ENCODE peak calls at places on chromosomes 6 and 20, in six cellular contexts. V is neuronal stem cell, Y is H1, M is mesenchymal stem cell, J is mesendoderm, C is trophoblast cell. X is an unnamed sample. For H3K36me3, the result is how much of the 10 kb centered on the place peaks cover.

GRCh38 chr20:437787-438486 is 24.4 kb downstream of the TBC1D20 start:
- DNase-seq in C (no peak), M (no peak), V (no peak), Y (no peak), J (no peak), X (no peak)

GRCh38 chr20:21901470-21902275 is 196.2 kb downstream of the PAX1 start:
- DNase-seq in C (no peak), J (no peak), Y (no peak), V (no peak), M (no peak), X (no peak)

GRCh38 chr20:5865604-5866003 is 84.7 kb downstream of the TRMT6 start:
- DNase-seq in Y (no peak), M (no peak), J (no peak), V (no peak), C (no peak), X (no peak)

GRCh38 chr6:40930555-40930954 is 108.5 kb downstream of the UNC5CL start:
- DNase-seq in Y (no peak), M (peak), C (no peak), V (no peak), J (peak), X (peak)

GRCh38 chr6:135236732-135237131 is 55.6 kb downstream of the MYB start:
- DNase-seq in C (no peak), J (peak), V (no peak), Y (no peak), M (no peak), X (no peak)

GRCh38 chr20:57400821-57401564 is 9.8 kb downstream of the RBM38 start:
- DNase-seq in V (no peak), M (no peak), Y (no peak), C (no peak), J (no peak), X (no peak)

GRCh38 chr20:61903575-61904340 is 161.9 kb downstream of the TAF4 start:
- DNase-seq in Y (no peak), M (no peak), V (no peak), C (no peak), J (no peak), X (no peak)

GRCh38 chr20:5545381-5545941 is 204.7 kb upstream of the SHLD1 start:
- DNase-seq in Y (no peak), M (no peak), C (no peak), J (no peak), V (no peak), X (no peak)

GRCh38 chr6:12097791-12098190 is 85.7 kb downstream of the HIVEP1 start:
- DNase-seq in C (no peak), M (no peak), V (no peak), Y (no peak), J (no peak), X (peak)

GRCh38 chr6:107894821-107895396 is 63.1 kb downstream of the SEC63 start:
- DNase-seq in M (no peak), V (no peak), J (no peak), Y (no peak), C (no peak), X (no peak)

GRCh38 chr20:8874437-8874836 is 194.4 kb upstream of the PLCB4 start:
- DNase-seq in Y (no peak), V (no peak), C (no peak), J (no peak), M (no peak), X (no peak)

GRCh38 chr6:30888472-30889137 is 4.3 kb downstream of the DDR1 start:
- DNase-seq in M (peak), C (no peak), V (no peak), Y (no peak), J (peak), X (peak)

GRCh38 chr20:17806739-17807441 is 107.1 kb downstream of the BANF2 start:
- DNase-seq in C (peak), J (peak), M (no peak), V (no peak), Y (no peak), X (peak)

GRCh38 chr6:35287671-35288396 is 9.8 kb upstream of the DEF6 start:
- DNase-seq in Y (no peak), C (no peak), M (peak), J (no peak), V (no peak), X (peak)

GRCh38 chr20:50245561-50246366 is 55.1 kb downstream of the CEBPB start:
- DNase-seq in M (peak), C (no peak), V (no peak), Y (no peak), J (no peak), X (peak)

GRCh38 chr6:149138093-149138492 is 179.4 kb upstream of the TAB2 start:
- DNase-seq in J (no peak), C (no peak), M (no peak), Y (no peak), V (no peak), X (no peak)

GRCh38 chr6:137750284-137750683 is 116.8 kb upstream of the TNFAIP3 start:
- DNase-seq in M (no peak), J (no peak), C (no peak), V (no peak), Y (no peak), X (no peak)

GRCh38 chr20:58980711-58981563 is at the start of gene NELFCD:
- DNase-seq in V (peak), J (peak), M (peak), Y (peak), C (peak), X (peak)

GRCh38 chr6:107386340-107386739 is 73.0 kb downstream of the PDSS2 start:
- DNase-seq in C (peak), Y (no peak), V (no peak), M (no peak), J (no peak), X (no peak)

GRCh38 chr20:45345104-45345936 is 2.9 kb downstream of the SDC4 start:
- DNase-seq in Y (no peak), V (no peak), C (peak), J (no peak), M (no peak), X (no peak)

GRCh38 chr6:125821825-125822281 is 31.1 kb downstream of the NCOA7 start:
- DNase-seq in Y (no peak), C (no peak), J (no peak), V (no peak), M (no peak), X (no peak)

GRCh38 chr20:59472059-59472458 is 132.3 kb upstream of the PHACTR3 start:
- DNase-seq in Y (no peak), C (no peak), V (no peak), J (no peak), M (no peak), X (no peak)

GRCh38 chr6:123913858-123914257 is 110.2 kb downstream of the NKAIN2 start:
- DNase-seq in Y (no peak), M (peak), V (no peak), J (no peak), C (no peak), X (peak)

GRCh38 chr6:156013155-156013554 is 557.5 kb upstream of the NOX3 start:
- DNase-seq in C (no peak), M (no peak), J (no peak), Y (no peak), V (no peak), X (no peak)

GRCh38 chr20:40897177-40897700 is 131.4 kb upstream of the TOP1 start:
- DNase-seq in M (no peak), V (no peak), Y (no peak), J (no peak), C (no peak), X (peak)

GRCh38 chr6:136137008-136137689 is 113.0 kb downstream of the MTFR2 start:
- DNase-seq in V (no peak), C (no peak), Y (no peak), M (no peak), J (no peak), X (peak)

GRCh38 chr6:158605266-158605878 is 39.2 kb downstream of the DYNLT1 start:
- DNase-seq in Y (peak), J (peak), V (peak), C (peak), M (peak), X (peak)

GRCh38 chr6:111565316-111566221 is 40.1 kb downstream of the TRAF3IP2 start:
- DNase-seq in C (peak), J (peak), M (no peak), Y (no peak), V (no peak), X (no peak)

DNA sequence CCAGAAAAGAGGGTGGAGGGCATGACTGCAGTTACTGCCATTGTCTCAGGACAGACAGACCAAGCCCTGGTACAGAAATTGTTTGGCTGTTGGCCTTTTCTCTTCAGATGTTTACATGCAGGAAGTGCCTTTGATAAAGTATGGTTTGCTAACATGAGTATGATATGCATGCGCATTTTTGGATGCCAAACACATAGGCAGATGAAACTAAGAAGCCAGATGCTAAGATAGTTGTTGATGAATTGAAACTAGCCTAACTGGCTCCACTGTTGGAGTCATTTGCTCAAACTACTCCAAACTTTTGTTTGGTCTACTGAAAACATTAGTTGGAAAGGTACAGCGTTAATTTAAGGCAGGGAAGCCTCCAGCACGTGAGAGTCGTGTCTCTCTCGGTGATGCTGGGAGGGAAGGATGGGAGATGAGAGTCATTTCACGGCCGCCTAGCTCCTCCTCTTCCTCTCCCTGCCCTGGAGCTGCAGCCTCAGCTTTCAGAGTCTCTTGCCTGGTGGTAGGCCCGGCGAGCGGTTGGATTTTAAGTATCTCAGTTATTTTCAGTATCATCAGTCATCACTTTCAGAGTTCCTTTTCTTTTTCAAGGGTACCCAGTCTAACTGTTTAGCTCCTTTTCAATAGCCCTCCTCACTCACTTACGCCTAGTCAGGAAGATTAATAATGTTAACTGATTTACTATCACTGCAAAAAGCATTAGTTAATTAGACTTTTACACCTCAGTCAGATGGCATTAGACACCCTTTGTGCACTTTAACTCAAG is 29.8 kb downstream of the RREB1 start:
- DNase-seq in J (peak), M (peak), V (no peak), Y (no peak), C (peak), X (peak)
- H2BK120ac ChIP-seq in J (no peak), M (no peak), V (no peak), Y (no peak), C (no peak), X (peak)

DNA sequence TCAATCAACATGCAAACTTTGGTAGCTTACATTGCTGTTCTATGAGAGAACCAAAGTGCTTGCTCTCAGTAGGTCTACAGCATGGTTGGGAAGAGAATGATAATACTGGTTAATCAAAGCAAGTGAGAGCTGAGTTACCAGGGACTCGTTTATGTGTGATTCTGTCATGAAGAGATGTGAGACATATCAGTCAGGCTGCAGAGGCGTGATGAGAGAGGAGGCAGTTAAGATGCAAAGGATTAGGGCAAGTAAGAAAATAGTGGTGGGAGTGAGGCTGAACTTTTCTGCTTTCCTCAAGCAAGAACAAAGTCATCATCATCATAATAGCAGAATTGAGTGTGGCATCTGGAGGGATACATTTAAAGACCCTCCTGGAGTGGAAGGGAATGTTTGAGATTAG is 86.5 kb downstream of the RPS12 start:
- DNase-seq in Y (no peak), V (no peak), M (no peak), J (no peak), C (no peak), X (no peak)
- H2AK5ac ChIP-seq in Y (no peak), V (no peak), M (no peak), J (no peak), C (no peak), X (no peak)

GRCh38 chr20:38950254-38950653 is 11.9 kb upstream of the DHX35 start:
- DNase-seq in J (no peak), M (no peak), C (no peak), Y (no peak), V (no peak), X (no peak)
- H3K36me3 ChIP-seq in J (under half), M (under half), C (under half), Y (under half), V (half or more), X (under half)

GRCh38 chr20:63477061-63477616 is 4.7 kb upstream of the KCNQ2 start:
- DNase-seq in M (no peak), J (no peak), C (no peak), V (no peak), Y (no peak), X (no peak)
- H2BK120ac ChIP-seq in M (no peak), J (no peak), C (no peak), V (no peak), Y (peak), X (no peak)

GRCh38 chr6:144351741-144352140 is 66.6 kb downstream of the UTRN start:
- DNase-seq in M (no peak), V (no peak), J (no peak), Y (no peak), C (no peak), X (no peak)
- H2AK5ac ChIP-seq in M (no peak), V (no peak), J (no peak), Y (no peak), C (no peak), X (no peak)

GRCh38 chr6:87518453-87518852 is 45.7 kb downstream of the SLC35A1 start:
- DNase-seq in V (no peak), Y (no peak), C (no peak), J (no peak), M (no peak), X (no peak)

DNA sequence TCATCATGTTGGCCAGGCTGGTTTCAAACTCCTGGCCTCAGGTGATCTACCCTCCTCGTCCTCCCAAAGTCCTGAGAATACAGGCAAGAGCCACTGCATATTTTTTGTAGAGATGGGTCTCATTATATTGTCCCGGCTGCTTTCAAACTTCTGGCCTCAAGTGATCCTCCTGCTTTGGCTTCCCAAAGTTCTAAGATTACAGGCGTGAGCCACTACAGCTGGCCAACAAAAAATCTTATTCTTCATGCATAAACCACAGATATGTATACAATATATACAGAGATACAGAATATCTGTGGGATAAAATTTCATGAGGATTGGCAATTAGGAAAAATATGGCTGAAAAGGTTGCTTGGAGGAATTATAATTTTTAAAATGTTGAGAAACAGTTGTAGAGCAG is 49.9 kb downstream of the SLC35A1 start:
- DNase-seq in C (no peak), J (no peak), Y (no peak), V (no peak), M (no peak), X (peak)
- H3K36me3 ChIP-seq in C (under half), J (under half), Y (under half), V (half or more), M (half or more), X (under half)

DNA sequence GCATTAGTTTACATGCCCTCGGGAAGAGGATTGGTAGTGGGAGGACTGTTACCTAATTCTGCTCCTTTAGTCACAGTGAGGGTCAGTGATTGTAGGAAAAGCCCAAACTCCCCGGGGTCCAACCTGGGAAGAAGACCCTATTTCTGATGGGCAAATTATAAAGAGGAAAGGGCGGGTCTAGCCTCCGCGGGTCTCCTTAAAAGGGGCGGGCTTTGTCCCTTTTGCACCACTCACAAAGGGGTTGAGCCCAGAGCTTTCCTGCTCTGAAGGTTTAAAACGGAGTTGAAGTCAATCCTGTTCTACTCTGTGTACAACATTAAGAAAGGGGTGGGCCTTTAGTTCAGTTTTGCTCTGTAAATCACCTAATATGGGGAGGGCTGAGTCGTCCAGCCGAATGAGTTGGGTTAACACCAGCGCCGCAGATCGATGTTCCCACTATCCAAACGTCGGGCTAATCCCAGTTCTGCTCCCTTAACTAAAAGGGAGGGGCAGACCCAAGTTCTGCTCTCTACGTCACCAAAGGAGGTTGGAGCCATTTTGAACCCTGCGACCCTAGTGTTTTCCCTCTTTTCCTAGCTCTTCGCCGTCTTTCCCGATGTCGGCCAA is 920 bp upstream of the RNF5 start:
- DNase-seq in J (no peak), M (no peak), V (no peak), C (no peak), Y (no peak), X (no peak)
- H2BK120ac ChIP-seq in J (no peak), M (peak), V (no peak), C (peak), Y (no peak), X (peak)

DNA sequence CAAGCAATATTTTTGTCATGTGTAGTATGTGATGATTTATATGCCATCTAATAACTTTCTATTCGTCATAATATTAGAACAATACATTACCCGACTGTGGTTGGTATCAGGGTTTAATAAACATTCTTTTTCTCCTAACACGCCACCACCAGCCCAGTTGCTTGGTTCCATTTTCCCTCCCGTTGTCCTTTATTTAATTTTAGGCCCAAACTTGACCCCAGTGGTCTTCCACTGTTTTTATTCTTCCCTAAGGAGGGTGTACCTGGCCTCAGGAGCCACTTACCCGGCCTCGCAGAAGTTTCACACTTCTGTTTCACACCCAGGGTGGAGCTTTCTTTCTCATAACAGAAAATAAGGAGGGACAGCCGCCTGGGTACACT is 33.1 kb upstream of the PIM1 start:
- DNase-seq in J (no peak), M (no peak), C (no peak), V (no peak), Y (no peak), X (no peak)
- H2AK5ac ChIP-seq in J (peak), M (peak), C (no peak), V (peak), Y (peak), X (peak)

GRCh38 chr6:44621846-44622245 is 234.3 kb downstream of the CDC5L start:
- DNase-seq in J (no peak), M (no peak), V (no peak), Y (no peak), C (no peak), X (no peak)

GRCh38 chr6:44615621-44616020 is 228.1 kb downstream of the CDC5L start:
- DNase-seq in C (no peak), M (no peak), Y (no peak), V (no peak), J (no peak), X (no peak)

GRCh38 chr6:44620922-44621321 is 233.4 kb downstream of the CDC5L start:
- DNase-seq in Y (no peak), J (no peak), M (no peak), V (no peak), C (no peak), X (no peak)

GRCh38 chr6:44622555-44622954 is 235.0 kb downstream of the CDC5L start:
- DNase-seq in M (no peak), C (no peak), V (no peak), Y (no peak), J (no peak), X (no peak)

GRCh38 chr6:44617416-44617815 is 229.9 kb downstream of the CDC5L start:
- DNase-seq in Y (no peak), V (no peak), C (no peak), M (no peak), J (no peak), X (no peak)
- H3K36me3 ChIP-seq in Y (under half), V (under half), C (under half), M (under half), J (under half), X (under half)